ENCODE peak calls at places on chromosome 1, in seven cellular contexts. J, K, C, B, W, R and T are unnamed samples.

GRCh38 chr1:77900687-77901293 is 12.4 kb downstream of the NEXN start:
- DNase-seq in J (peak; percentile 42), K (peak; percentile 19), C (peak; percentile 48), B (no peak), W (peak; percentile 18), R (no peak), T (no peak)

GRCh38 chr1:29849038-29849750 is 612.9 kb downstream of the PTPRU start:
- DNase-seq in J (peak; percentile 31), K (peak; percentile 36), C (peak; percentile 41), B (peak; percentile 26), W (no peak), R (no peak), T (no peak)

GRCh38 chr1:109248797-109249629 is at the start of gene CELSR2:
- DNase-seq in J (peak; percentile 66), K (peak; percentile 82), C (peak; percentile 61), B (peak; percentile 68), W (peak; percentile 87), R (no peak), T (peak; percentile 56)

GRCh38 chr1:84245566-84245965 is 55.9 kb upstream of the SAMD13 start:
- DNase-seq in J (no peak), K (no peak), C (no peak), B (no peak), W (no peak), R (no peak), T (no peak)

GRCh38 chr1:223231581-223231980 is 88.5 kb upstream of the TLR5 start:
- DNase-seq in J (no peak), K (no peak), C (no peak), B (no peak), W (no peak), R (no peak), T (no peak)

GRCh38 chr1:186189156-186189555 is 185.9 kb downstream of the TPR start:
- DNase-seq in J (no peak), K (no peak), C (no peak), B (no peak), W (no peak), R (no peak), T (no peak)

GRCh38 chr1:162950187-162950586 is 89.2 kb upstream of the CCDC190 start:
- DNase-seq in J (no peak), K (no peak), C (no peak), B (no peak), W (no peak), R (no peak), T (no peak)

GRCh38 chr1:232904566-232904965 is 45.8 kb upstream of the NTPCR start:
- DNase-seq in J (no peak), K (no peak), C (peak; percentile 81), B (no peak), W (no peak), R (no peak), T (no peak)

GRCh38 chr1:31164291-31164690 is 75.4 kb downstream of the NKAIN1 start:
- DNase-seq in J (no peak), K (no peak), C (peak; percentile 43), B (no peak), W (no peak), R (no peak), T (no peak)

GRCh38 chr1:221715321-221716169 is 26.3 kb downstream of the DUSP10 start:
- DNase-seq in J (no peak), K (no peak), C (no peak), B (no peak), W (no peak), R (no peak), T (no peak)

GRCh38 chr1:241444836-241445235 is 74.7 kb downstream of the FH start:
- DNase-seq in J (no peak), K (no peak), C (no peak), B (no peak), W (no peak), R (no peak), T (no peak)

GRCh38 chr1:209190591-209191241 is 392.8 kb upstream of the CAMK1G start:
- DNase-seq in J (peak; percentile 75), K (peak; percentile 75), C (peak; percentile 43), B (no peak), W (no peak), R (no peak), T (no peak)

GRCh38 chr1:218345673-218346390 is 696 bp downstream of the TGFB2 start:
- DNase-seq in J (peak; percentile 39), K (peak; percentile 72), C (peak; percentile 75), B (peak; percentile 22), W (no peak), R (peak; percentile 72), T (no peak)

GRCh38 chr1:226133504-226134123 is 52.9 kb downstream of the ACBD3 start:
- DNase-seq in J (no peak), K (no peak), C (no peak), B (no peak), W (no peak), R (no peak), T (no peak)

GRCh38 chr1:39898648-39899603 is 2.8 kb downstream of the MYCL start:
- DNase-seq in J (peak; percentile 84), K (peak; percentile 77), C (no peak), B (no peak), W (peak; percentile 75), R (no peak), T (no peak)

GRCh38 chr1:179031855-179032513 is 6.3 kb downstream of the FAM20B start:
- DNase-seq in J (no peak), K (no peak), C (peak; percentile 62), B (no peak), W (no peak), R (no peak), T (no peak)

GRCh38 chr1:53592521-53592982 is 133.4 kb downstream of the DMRTB1 start:
- DNase-seq in J (no peak), K (no peak), C (peak; percentile 9), B (no peak), W (peak; percentile 69), R (peak; percentile 24), T (no peak)

GRCh38 chr1:208997726-208998312 is 585.7 kb upstream of the CAMK1G start:
- DNase-seq in J (no peak), K (no peak), C (no peak), B (no peak), W (no peak), R (no peak), T (no peak)

GRCh38 chr1:23951646-23952095 is 8.0 kb upstream of the PNRC2 start:
- DNase-seq in J (peak; percentile 76), K (no peak), C (peak; percentile 98), B (no peak), W (no peak), R (no peak), T (no peak)

GRCh38 chr1:47587891-47588582 is 150.2 kb downstream of the FOXD2 start:
- DNase-seq in J (no peak), K (no peak), C (no peak), B (no peak), W (no peak), R (no peak), T (no peak)

GRCh38 chr1:26459148-26459547 is 13.1 kb upstream of the HMGN2 start:
- DNase-seq in J (no peak), K (no peak), C (no peak), B (no peak), W (no peak), R (no peak), T (no peak)

GRCh38 chr1:161989108-161989507 is 34.6 kb downstream of the OLFML2B start:
- DNase-seq in J (no peak), K (no peak), C (peak; percentile 18), B (no peak), W (no peak), R (no peak), T (no peak)

GRCh38 chr1:27504588-27505419 is 14.8 kb upstream of the WASF2 start:
- DNase-seq in J (peak; percentile 60), K (peak; percentile 81), C (peak; percentile 76), B (no peak), W (no peak), R (peak; percentile 85), T (no peak)

GRCh38 chr1:85153149-85153891 is 47.5 kb downstream of the SYDE2 start:
- DNase-seq in J (no peak), K (no peak), C (no peak), B (no peak), W (no peak), R (no peak), T (no peak)